ENCODE peak calls at places on chromosomes 6 and 20, in six cellular contexts. F, W, Z, G, L and T are unnamed samples.

GRCh38 chr6:50128420-50129005 is 78.8 kb upstream of the DEFB112 start:
- DNase-seq in F (peak; percentile 14), G (no peak), L (no peak), Z (no peak), W (no peak), T (no peak)

GRCh38 chr20:2703716-2704475 is 11.3 kb downstream of the EBF4 start:
- DNase-seq in L (no peak), F (no peak), W (peak; percentile 29), Z (no peak), G (no peak), T (no peak)

GRCh38 chr20:12575352-12576095 is 433.2 kb upstream of the SPTLC3 start:
- DNase-seq in G (no peak), F (no peak), L (no peak), Z (no peak), W (peak; percentile 59), T (no peak)

GRCh38 chr6:169991913-169992312 is 240.5 kb downstream of the ERMARD start:
- DNase-seq in F (no peak), L (no peak), Z (no peak), G (no peak), W (peak; percentile 29), T (no peak)

GRCh38 chr20:16393836-16394235 is 179.4 kb downstream of the KIF16B start:
- DNase-seq in G (no peak), L (no peak), F (no peak), W (no peak), Z (no peak), T (no peak)

GRCh38 chr6:53979468-53980067 is 131.7 kb upstream of the MLIP start:
- DNase-seq in W (no peak), F (peak; percentile 69), Z (peak; percentile 44), L (peak; percentile 43), G (no peak), T (no peak)

GRCh38 chr6:80151641-80152040 is 45.2 kb downstream of the BCKDHB start:
- DNase-seq in G (no peak), W (no peak), F (no peak), L (no peak), Z (no peak), T (no peak)

GRCh38 chr6:15308445-15309213 is 62.8 kb downstream of the JARID2 start:
- DNase-seq in G (no peak), W (no peak), F (no peak), L (no peak), Z (no peak), T (no peak)

GRCh38 chr6:35669441-35669776 is 19.3 kb downstream of the FKBP5 start:
- DNase-seq in G (no peak), F (peak; percentile 40), W (no peak), L (no peak), Z (no peak), T (no peak)

GRCh38 chr6:13216236-13216933 is 112.0 kb downstream of the TBC1D7 start:
- DNase-seq in W (no peak), Z (no peak), L (no peak), F (no peak), G (no peak), T (no peak)